ENCODE peak calls at places on chromosome 17, in six cellular contexts. U is tibial nerve; J is transverse colon; R is CD8-positive, alpha-beta T cell; T is heart right ventricle; H is neural progenitor cell. P is an unnamed sample. For H3K4me1, the result is how much of the 10 kb centered on the place peaks cover.

GRCh38 chr17:80474933-80475915 is 1.2 kb downstream of the NPTX1 start:
- DNase-seq in H (peak), T (no peak), J (no peak), U (no peak), R (no peak), P (no peak)

GRCh38 chr17:16534236-16534635 is 34.8 kb downstream of the ZNF287 start:
- DNase-seq in J (no peak), H (no peak), R (no peak), U (no peak), T (no peak), P (no peak)

GRCh38 chr17:6092182-6092922 is 22.2 kb downstream of the WSCD1 start:
- DNase-seq in J (no peak), U (no peak), H (no peak), R (no peak), T (no peak), P (no peak)

GRCh38 chr17:10699861-10700260 is 2.5 kb downstream of the ADPRM start:
- DNase-seq in H (no peak), T (no peak), J (no peak), R (no peak), U (no peak), P (no peak)

GRCh38 chr17:64216385-64217248 is 46.4 kb downstream of the TEX2 start:
- DNase-seq in H (peak), J (peak), R (no peak), T (peak), U (peak), P (no peak)

GRCh38 chr17:33050611-33051140 is 59.0 kb downstream of the SPACA3 start:
- DNase-seq in U (no peak), J (no peak), T (no peak), H (no peak), R (no peak), P (no peak)

GRCh38 chr17:65901394-65901793 is 290.5 kb downstream of the CEP112 start:
- DNase-seq in T (no peak), R (no peak), J (no peak), U (no peak), H (no peak), P (no peak)

GRCh38 chr17:49384962-49385361 is 22.9 kb upstream of the ZNF652 start:
- DNase-seq in J (no peak), H (no peak), R (no peak), T (no peak), U (no peak), P (no peak)

GRCh38 chr17:82927661-82928601 is 88.1 kb upstream of the ZNF750 start:
- DNase-seq in H (no peak), R (no peak), J (no peak), U (no peak), T (no peak), P (no peak)

GRCh38 chr17:17994271-17994670 is 21.6 kb downstream of the DRC3 start:
- DNase-seq in U (no peak), J (no peak), H (peak), T (peak), R (peak), P (peak)

GRCh38 chr17:75602644-75603043 is 15.0 kb downstream of the MYO15B start:
- DNase-seq in J (no peak), H (peak), T (no peak), U (no peak), R (no peak), P (no peak)

GRCh38 chr17:2266045-2266864 is 37.3 kb downstream of the SMG6 start:
- DNase-seq in U (no peak), H (no peak), J (peak), T (peak), R (peak), P (no peak)

GRCh38 chr17:70804161-70804560 is 634.8 kb downstream of the KCNJ2 start:
- DNase-seq in H (no peak), R (no peak), T (no peak), J (no peak), U (no peak), P (no peak)

GRCh38 chr17:65099941-65100315 is 37.2 kb upstream of the RGS9 start:
- DNase-seq in R (peak), J (peak), U (peak), T (no peak), H (no peak), P (no peak)

GRCh38 chr17:1462164-1463112 is 6.4 kb upstream of the CRK start:
- DNase-seq in U (no peak), T (no peak), H (no peak), R (no peak), J (no peak), P (no peak)

GRCh38 chr17:78138204-78139060 is 7.8 kb upstream of the C17orf99 start:
- DNase-seq in T (no peak), R (no peak), U (no peak), J (no peak), H (no peak), P (no peak)
- H3K4me1 ChIP-seq in T (under half), R (half or more), U (under half), J (under half), H (under half), P (under half)

GRCh38 chr17:77147357-77147801 is 6.6 kb downstream of the SEC14L1 start:
- DNase-seq in J (peak), H (no peak), U (no peak), T (no peak), R (no peak), P (no peak)
- H3K27ac ChIP-seq in J (peak), H (no peak), U (peak), T (no peak), R (no peak), P (no peak)

GRCh38 chr17:7219812-7220592 is at the start of the genes ACADVL and DLG4:
- DNase-seq in T (peak), R (peak), H (peak), J (peak), U (peak), P (peak)
- H3K4me1 ChIP-seq in T (under half), R (half or more), H (under half), J (under half), U (half or more), P (under half)

DNA sequence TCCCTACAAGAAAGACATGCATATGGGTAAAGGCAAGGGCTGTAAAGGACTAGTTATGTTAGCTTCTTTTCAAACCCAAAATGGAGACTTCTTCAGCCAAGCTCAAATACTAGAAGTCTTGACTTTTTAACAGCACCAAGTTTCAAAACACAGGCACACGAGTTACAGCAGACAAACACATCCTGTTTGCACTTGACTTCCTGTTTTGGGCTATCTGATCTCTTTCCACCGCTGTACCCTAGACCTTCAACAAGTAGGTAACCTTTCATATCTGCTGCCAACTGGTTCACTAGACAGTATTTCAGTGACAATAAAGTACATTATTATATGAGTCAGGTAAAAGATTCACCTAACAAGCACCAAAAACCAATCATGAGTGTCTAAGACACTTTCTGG is 12.3 kb downstream of the RFFL start:
- DNase-seq in R (peak), T (no peak), H (no peak), U (peak), J (peak), P (no peak)
- H3K27ac ChIP-seq in R (peak), T (peak), H (no peak), U (no peak), J (peak), P (no peak)

GRCh38 chr17:76994237-76994637 is 126.0 kb downstream of the MGAT5B start:
- DNase-seq in H (peak), T (no peak), J (no peak), R (no peak), U (no peak), P (no peak)

GRCh38 chr17:76989519-76989918 is 121.3 kb downstream of the MGAT5B start:
- DNase-seq in U (no peak), H (no peak), T (no peak), R (no peak), J (no peak), P (no peak)

GRCh38 chr17:76995352-76996105 is 127.3 kb downstream of the MGAT5B start:
- DNase-seq in R (no peak), J (no peak), T (no peak), H (peak), U (no peak), P (no peak)

GRCh38 chr17:76993636-76994035 is 125.4 kb downstream of the MGAT5B start:
- DNase-seq in J (no peak), H (no peak), U (no peak), T (no peak), R (no peak), P (no peak)

GRCh38 chr17:76992911-76993310 is 124.7 kb downstream of the MGAT5B start:
- DNase-seq in T (no peak), U (no peak), R (no peak), J (no peak), H (no peak), P (no peak)
- H3K4me1 ChIP-seq in T (under half), U (under half), R (under half), J (under half), H (under half), P (under half)

GRCh38 chr17:60743282-60743681 is 65.6 kb downstream of the BCAS3 start:
- DNase-seq in H (no peak), T (no peak), J (no peak), R (no peak), U (no peak), P (no peak)
- H3K27ac ChIP-seq in H (no peak), T (no peak), J (no peak), R (no peak), U (peak), P (no peak)

DNA sequence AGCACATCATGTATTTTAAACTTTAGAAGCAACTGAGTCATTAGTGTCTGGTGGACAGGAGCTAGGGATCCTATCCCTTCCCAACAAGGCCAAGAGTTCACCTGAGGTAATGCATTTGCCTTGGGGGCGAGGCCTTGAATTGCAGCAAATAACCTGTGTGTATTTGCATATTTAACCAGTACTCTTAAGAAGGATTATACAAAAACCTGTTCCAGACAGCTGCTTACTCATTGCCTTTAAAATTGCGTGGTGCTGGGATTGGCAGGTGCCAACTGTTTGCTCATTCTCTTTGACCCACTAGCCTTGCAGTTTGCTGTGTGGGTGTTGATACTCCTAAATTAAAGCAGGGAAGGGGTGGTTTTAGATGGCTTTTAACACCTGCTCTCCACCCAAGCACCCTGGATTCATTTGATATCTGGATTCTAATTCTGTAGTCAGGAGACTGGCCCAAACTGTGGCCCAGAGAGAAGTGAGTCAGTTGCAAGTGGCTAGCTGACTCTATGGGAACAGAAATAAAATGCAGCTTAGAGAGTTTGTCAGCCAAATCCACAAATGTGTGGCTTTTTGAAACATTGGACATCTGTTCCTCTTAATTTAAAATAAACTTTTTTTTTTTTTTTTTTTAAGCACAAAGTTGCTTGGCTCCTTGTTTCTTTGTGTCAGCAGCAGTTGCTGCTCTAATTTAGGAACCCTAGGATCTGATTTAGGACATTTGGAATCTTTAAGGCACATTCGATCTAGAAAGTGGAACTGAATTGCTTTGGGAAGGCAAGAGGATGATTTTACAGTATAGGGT is 47.0 kb downstream of the TUBD1 start:
- DNase-seq in T (no peak), H (no peak), R (no peak), J (peak), U (peak), P (no peak)
- H3K4me1 ChIP-seq in T (under half), H (under half), R (under half), J (under half), U (half or more), P (under half)